ENCODE peak calls at places on chromosomes 16 and 17, in seven cellular contexts. Y is left ventricle myocardium inferior, C is AG04450, S is breast epithelium, P is GM12878, V is HepG2, K is brain microvascular endothelial cell. M is an unnamed sample.

GRCh38 chr17:43467981-43468541 is 15.7 kb upstream of the DHX8 start:
- DNase-seq in Y (no peak), C (no peak), S (no peak), P (no peak), V (no peak), K (peak), M (peak)

GRCh38 chr16:1559446-1559975 is 26.0 kb downstream of the TMEM204 start:
- DNase-seq in Y (no peak), C (no peak), S (no peak), P (no peak), V (no peak), K (no peak), M (no peak)

GRCh38 chr17:76681222-76682137 is 29.3 kb downstream of the MXRA7 start:
- DNase-seq in Y (peak), C (peak), S (no peak), P (no peak), V (peak), K (peak), M (peak)

GRCh38 chr17:76538281-76538931 is 897 bp upstream of the CYGB start:
- DNase-seq in Y (peak), C (no peak), S (no peak), P (no peak), V (no peak), K (no peak), M (no peak)

GRCh38 chr17:27541326-27542023 is 85.2 kb downstream of the KSR1 start:
- DNase-seq in Y (no peak), C (no peak), S (no peak), P (no peak), V (no peak), K (no peak), M (no peak)

GRCh38 chr17:73559532-73559931 is 84.7 kb downstream of the SDK2 start:
- DNase-seq in Y (no peak), C (no peak), S (no peak), P (no peak), V (no peak), K (no peak), M (no peak)

GRCh38 chr17:44927696-44928095 is 12.4 kb upstream of the GFAP start:
- DNase-seq in Y (no peak), C (no peak), S (peak), P (no peak), V (no peak), K (no peak), M (no peak)

GRCh38 chr16:48559462-48560211 is 50.3 kb downstream of the N4BP1 start:
- DNase-seq in Y (no peak), C (no peak), S (no peak), P (no peak), V (no peak), K (no peak), M (no peak)

DNA sequence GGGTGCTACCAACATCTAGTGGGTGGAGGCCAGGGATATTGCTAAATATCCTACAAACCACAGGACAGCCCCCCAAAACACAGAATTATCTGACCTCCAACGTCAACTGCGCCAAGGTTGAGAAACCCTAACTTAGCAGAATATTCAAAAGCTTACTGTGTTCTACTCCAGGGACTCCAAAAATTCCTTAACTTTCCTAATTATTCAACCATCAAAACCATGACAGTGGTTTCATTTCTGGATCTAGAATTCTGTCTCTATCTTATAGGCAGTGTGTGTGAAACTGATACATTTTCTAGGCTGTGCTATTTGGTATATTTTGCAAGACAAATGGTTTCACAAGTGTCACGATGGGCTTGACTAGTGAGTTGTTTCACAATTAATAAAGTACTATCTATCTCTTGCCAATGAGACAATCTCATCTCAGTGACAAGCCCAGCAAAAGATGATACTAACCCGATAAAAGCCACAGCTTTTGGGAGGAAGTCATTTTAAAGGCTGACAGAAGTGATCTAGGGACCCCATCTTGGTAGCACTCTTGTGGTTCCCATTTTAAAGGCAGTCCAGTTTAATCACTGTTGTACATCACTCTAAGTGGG is 14.6 kb downstream of the TXNDC11 start:
- DNase-seq in Y (no peak), C (no peak), S (no peak), P (no peak), V (no peak), K (no peak), M (no peak)
- H3K27ac ChIP-seq in Y (no peak), C (no peak), S (peak), P (peak), V (no peak), K (no peak), M (no peak)

GRCh38 chr16:12093902-12094301 is 117.4 kb downstream of the SNX29 start:
- DNase-seq in Y (no peak), C (no peak), S (no peak), P (no peak), V (no peak), K (no peak), M (no peak)

GRCh38 chr16:12095275-12096161 is 119.0 kb downstream of the SNX29 start:
- DNase-seq in Y (peak), C (peak), S (peak), P (no peak), V (peak), K (peak), M (peak)

GRCh38 chr16:12096162-12096781 is 119.7 kb downstream of the SNX29 start:
- DNase-seq in Y (no peak), C (no peak), S (peak), P (no peak), V (no peak), K (no peak), M (no peak)

GRCh38 chr16:12096828-12097522 is 120.4 kb downstream of the SNX29 start:
- DNase-seq in Y (no peak), C (no peak), S (peak), P (no peak), V (no peak), K (no peak), M (no peak)

GRCh38 chr16:12094537-12095265 is 118.2 kb downstream of the SNX29 start:
- DNase-seq in Y (no peak), C (no peak), S (no peak), P (no peak), V (no peak), K (no peak), M (no peak)
- TF ChIP-seq CTCF in Y (no peak), C (no peak), S (no peak), P (no peak), V (no peak), K (no peak), M (no peak)

GRCh38 chr17:66302761-66303626 is 581 bp downstream of the PRKCA start:
- DNase-seq in Y (peak), C (no peak), S (peak), P (no peak), V (peak), K (peak), M (peak)
- H3K27ac ChIP-seq in Y (peak), C (no peak), S (peak), P (no peak), V (peak), K (peak), M (peak)

GRCh38 chr17:57001541-57001940 is 23.6 kb downstream of the SCPEP1 start:
- DNase-seq in Y (no peak), C (no peak), S (no peak), P (no peak), V (no peak), K (no peak), M (no peak)

GRCh38 chr17:57008958-57009357 is 31.0 kb downstream of the SCPEP1 start:
- DNase-seq in Y (no peak), C (no peak), S (no peak), P (no peak), V (no peak), K (no peak), M (no peak)

GRCh38 chr17:57006040-57006439 is 28.1 kb downstream of the SCPEP1 start:
- DNase-seq in Y (no peak), C (no peak), S (no peak), P (no peak), V (no peak), K (no peak), M (no peak)

GRCh38 chr17:57002904-57003303 is 25.0 kb downstream of the SCPEP1 start:
- DNase-seq in Y (no peak), C (no peak), S (no peak), P (no peak), V (no peak), K (no peak), M (no peak)

DNA sequence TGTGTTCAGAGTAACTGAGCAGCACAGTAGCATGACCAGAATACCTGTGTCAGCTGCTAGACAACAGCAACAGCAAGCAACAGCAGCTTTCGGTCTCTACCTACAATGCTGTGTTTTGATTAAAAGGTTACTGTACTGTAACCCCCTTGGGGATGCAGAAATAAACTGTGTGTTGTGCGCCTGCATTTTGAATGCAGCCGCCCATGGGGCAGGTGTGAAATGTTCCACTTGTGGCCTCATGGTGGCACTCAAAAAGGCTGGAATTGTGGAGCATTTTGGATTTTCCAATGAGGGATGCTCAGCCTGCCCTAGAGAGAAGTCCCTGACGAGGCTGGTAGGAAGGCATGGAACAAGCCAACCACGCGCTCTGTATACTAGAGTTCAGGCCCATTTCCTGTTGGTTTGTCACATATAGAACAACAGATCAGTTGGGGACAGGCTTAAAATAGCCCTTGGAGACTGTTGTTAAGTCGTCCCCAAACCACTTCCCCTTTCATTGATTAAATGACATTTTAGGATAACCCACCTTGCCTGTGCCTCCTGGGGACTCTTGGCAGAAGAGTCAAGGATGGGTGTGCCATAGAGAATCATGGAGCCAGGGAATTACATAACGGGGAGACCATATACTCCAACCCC is 27.1 kb downstream of the SCPEP1 start:
- DNase-seq in Y (no peak), C (no peak), S (no peak), P (peak), V (no peak), K (no peak), M (no peak)
- TF ChIP-seq CTCF in Y (peak), C (no peak), S (no peak), P (peak), V (peak), K (peak), M (peak)

M was measured in RWPE1.